ENCODE peak calls at places on chromosomes 13 and 19, in nine cellular contexts. A, L, I, E, O, K, Z, W and B are unnamed samples.

GRCh38 chr13:59946924-59947323 is 216.8 kb downstream of the DIAPH3 start:
- DNase-seq in A (no peak), L (no peak), I (peak), E (no peak), O (no peak), K (no peak), Z (no peak), W (no peak), B (peak)

GRCh38 chr13:113005076-113005865 is 36.3 kb downstream of the MCF2L start:
- DNase-seq in A (no peak), L (no peak), I (no peak), E (no peak), O (no peak), K (no peak), Z (no peak), W (no peak), B (no peak)

GRCh38 chr19:17209126-17210036 is 5.8 kb upstream of the USE1 start:
- DNase-seq in A (peak), L (peak), I (peak), E (no peak), O (no peak), K (peak), Z (no peak), W (no peak), B (peak)

GRCh38 chr19:8331263-8331840 is 10.1 kb downstream of the RPS28 start:
- DNase-seq in A (no peak), L (no peak), I (no peak), E (no peak), O (no peak), K (no peak), Z (no peak), W (no peak), B (no peak)

GRCh38 chr19:13051581-13052165 is 51.0 kb downstream of the LYL1 start:
- DNase-seq in A (peak), L (peak), I (no peak), E (no peak), O (no peak), K (peak), Z (no peak), W (peak), B (no peak)

GRCh38 chr19:1655131-1655981 is 2.9 kb upstream of the TCF3 start:
- DNase-seq in A (no peak), L (peak), I (no peak), E (no peak), O (no peak), K (no peak), Z (no peak), W (no peak), B (peak)

GRCh38 chr13:39448831-39449230 is 154.2 kb downstream of the LHFPL6 start:
- DNase-seq in A (no peak), L (no peak), I (no peak), E (no peak), O (no peak), K (no peak), Z (no peak), W (no peak), B (no peak)

GRCh38 chr19:35136977-35137702 is 1.5 kb upstream of the FXYD1 start:
- DNase-seq in A (no peak), L (no peak), I (no peak), E (no peak), O (peak), K (peak), Z (no peak), W (no peak), B (no peak)

GRCh38 chr13:76853481-76853880 is 32.7 kb downstream of the KCTD12 start:
- DNase-seq in A (no peak), L (peak), I (peak), E (peak), O (no peak), K (no peak), Z (no peak), W (no peak), B (peak)

GRCh38 chr13:59823495-59823894 is 340.2 kb downstream of the DIAPH3 start:
- DNase-seq in A (no peak), L (peak), I (peak), E (peak), O (no peak), K (no peak), Z (no peak), W (no peak), B (peak)

GRCh38 chr19:23804676-23805075 is 46.0 kb upstream of the ZNF681 start:
- DNase-seq in A (no peak), L (no peak), I (no peak), E (no peak), O (no peak), K (no peak), Z (no peak), W (no peak), B (peak)

GRCh38 chr19:8017808-8018207 is 12.4 kb upstream of the ELAVL1 start:
- DNase-seq in A (no peak), L (no peak), I (no peak), E (no peak), O (no peak), K (no peak), Z (peak), W (no peak), B (no peak)

GRCh38 chr13:42038661-42039456 is 9.6 kb upstream of the DGKH start:
- DNase-seq in A (no peak), L (no peak), I (peak), E (no peak), O (no peak), K (peak), Z (no peak), W (no peak), B (peak)

GRCh38 chr19:28705008-28705407 is 507.9 kb downstream of the UQCRFS1 start:
- DNase-seq in A (no peak), L (peak), I (peak), E (peak), O (no peak), K (no peak), Z (no peak), W (no peak), B (peak)

GRCh38 chr19:38666662-38667448 is 19.4 kb downstream of the ACTN4 start:
- DNase-seq in A (no peak), L (peak), I (peak), E (no peak), O (no peak), K (peak), Z (no peak), W (no peak), B (peak)

GRCh38 chr13:74886496-74886895 is 595.5 kb downstream of the TBC1D4 start:
- DNase-seq in A (no peak), L (no peak), I (no peak), E (no peak), O (no peak), K (no peak), Z (no peak), W (no peak), B (no peak)

GRCh38 chr13:71290963-71291937 is 575.8 kb downstream of the DACH1 start:
- DNase-seq in A (peak), L (no peak), I (no peak), E (peak), O (no peak), K (peak), Z (peak), W (no peak), B (peak)

GRCh38 chr19:48760514-48761221 is 5.3 kb downstream of the FGF21 start:
- DNase-seq in A (no peak), L (peak), I (no peak), E (no peak), O (no peak), K (no peak), Z (no peak), W (no peak), B (peak)

GRCh38 chr19:16397791-16398529 is 73.3 kb downstream of the KLF2 start:
- DNase-seq in A (no peak), L (no peak), I (no peak), E (no peak), O (no peak), K (peak), Z (no peak), W (no peak), B (no peak)

GRCh38 chr19:40609561-40610395 is 8.6 kb downstream of the LTBP4 start:
- DNase-seq in A (peak), L (peak), I (peak), E (peak), O (no peak), K (peak), Z (peak), W (peak), B (peak)

GRCh38 chr19:4534836-4535658 is at the start of gene PLIN5:
- DNase-seq in A (peak), L (peak), I (peak), E (no peak), O (peak), K (peak), Z (peak), W (peak), B (peak)

GRCh38 chr13:50156140-50156539 is 140.9 kb downstream of the KCNRG start:
- DNase-seq in A (no peak), L (peak), I (peak), E (no peak), O (no peak), K (no peak), Z (no peak), W (no peak), B (peak)

GRCh38 chr13:19148561-19148960 is 33.1 kb downstream of the TUBA3C start:
- DNase-seq in A (no peak), L (no peak), I (no peak), E (no peak), O (no peak), K (no peak), Z (no peak), W (no peak), B (no peak)

GRCh38 chr19:5893296-5893903 is 10.2 kb downstream of the NDUFA11 start:
- DNase-seq in A (no peak), L (no peak), I (no peak), E (no peak), O (no peak), K (peak), Z (no peak), W (no peak), B (no peak)

GRCh38 chr13:37226966-37227365 is 121.5 kb upstream of the CSNK1A1L start:
- DNase-seq in A (no peak), L (no peak), I (peak), E (peak), O (no peak), K (no peak), Z (no peak), W (no peak), B (no peak)

GRCh38 chr13:30791354-30791921 is 56.1 kb downstream of the ALOX5AP start:
- DNase-seq in A (no peak), L (no peak), I (no peak), E (no peak), O (no peak), K (peak), Z (no peak), W (no peak), B (peak)

GRCh38 chr13:98484289-98485219 is 92.4 kb downstream of the STK24 start:
- DNase-seq in A (no peak), L (peak), I (peak), E (peak), O (peak), K (peak), Z (peak), W (peak), B (peak)

GRCh38 chr13:110683203-110683883 is 22.6 kb downstream of the CARS2 start:
- DNase-seq in A (no peak), L (no peak), I (peak), E (no peak), O (peak), K (no peak), Z (no peak), W (no peak), B (peak)

GRCh38 chr13:44930907-44931676 is 58.2 kb downstream of the NUFIP1 start:
- DNase-seq in A (no peak), L (no peak), I (peak), E (no peak), O (no peak), K (no peak), Z (no peak), W (no peak), B (peak)

GRCh38 chr13:59710995-59711701 is 452.6 kb downstream of the DIAPH3 start:
- DNase-seq in A (no peak), L (no peak), I (no peak), E (no peak), O (no peak), K (no peak), Z (no peak), W (no peak), B (no peak)

GRCh38 chr19:6521718-6522646 is 8.8 kb upstream of the TNFSF9 start:
- DNase-seq in A (no peak), L (peak), I (no peak), E (no peak), O (no peak), K (peak), Z (peak), W (no peak), B (no peak)

GRCh38 chr19:51511353-51511752 is 9.8 kb upstream of the SIGLEC12 start:
- DNase-seq in A (no peak), L (peak), I (peak), E (no peak), O (no peak), K (no peak), Z (no peak), W (no peak), B (peak)